ENCODE peak calls at places on chromosomes 6 and 20, in four cellular contexts. One of them, this sample, is unnamed.

GRCh38 chr6:7050911-7051779 is 56.6 kb upstream of the RREB1 start:
- DNase-seq in HFF-Myc: no peak
- DNase-seq in A673: peak; percentile 55
- DNase-seq in cardiac fibroblast: peak; percentile 74
- DNase-seq in this sample: peak; percentile 91

GRCh38 chr6:169048806-169049205 is 204.8 kb downstream of the THBS2 start:
- DNase-seq in A673: no peak
- DNase-seq in cardiac fibroblast: no peak
- DNase-seq in HFF-Myc: no peak
- DNase-seq in this sample: no peak

GRCh38 chr6:120147218-120147871 is 797.8 kb upstream of the MAN1A1 start:
- DNase-seq in HFF-Myc: no peak
- DNase-seq in A673: no peak
- DNase-seq in cardiac fibroblast: no peak
- DNase-seq in this sample: no peak

GRCh38 chr20:44231713-44232468 is 15.2 kb upstream of the GDAP1L1 start:
- DNase-seq in HFF-Myc: no peak
- DNase-seq in cardiac fibroblast: no peak
- DNase-seq in A673: peak; percentile 48
- DNase-seq in this sample: no peak

GRCh38 chr20:59630526-59630925 is 26.2 kb downstream of the PHACTR3 start:
- DNase-seq in HFF-Myc: no peak
- DNase-seq in cardiac fibroblast: no peak
- DNase-seq in A673: no peak
- DNase-seq in this sample: no peak

GRCh38 chr20:59628171-59628570 is 23.8 kb downstream of the PHACTR3 start:
- DNase-seq in A673: no peak
- DNase-seq in cardiac fibroblast: no peak
- DNase-seq in HFF-Myc: no peak
- DNase-seq in this sample: no peak

GRCh38 chr6:150293423-150294280 is 75.2 kb upstream of the IYD start:
- DNase-seq in HFF-Myc: no peak
- DNase-seq in A673: peak; percentile 61
- DNase-seq in cardiac fibroblast: peak; percentile 67
- DNase-seq in this sample: no peak

GRCh38 chr6:140071115-140071514 is 696.7 kb upstream of the CITED2 start:
- DNase-seq in HFF-Myc: no peak
- DNase-seq in A673: peak; percentile 49
- DNase-seq in cardiac fibroblast: peak; percentile 90
- DNase-seq in this sample: no peak

GRCh38 chr6:14511192-14511591 is 393.6 kb downstream of the CD83 start:
- DNase-seq in cardiac fibroblast: no peak
- DNase-seq in A673: no peak
- DNase-seq in HFF-Myc: no peak
- DNase-seq in this sample: no peak

GRCh38 chr6:119856136-119856535 is 506.6 kb upstream of the MAN1A1 start:
- DNase-seq in cardiac fibroblast: no peak
- DNase-seq in A673: peak; percentile 1
- DNase-seq in HFF-Myc: no peak
- DNase-seq in this sample: no peak

GRCh38 chr6:168883410-168884049 is 370.1 kb downstream of the THBS2 start:
- DNase-seq in HFF-Myc: no peak
- DNase-seq in cardiac fibroblast: no peak
- DNase-seq in A673: no peak
- DNase-seq in this sample: no peak

GRCh38 chr6:20056350-20056992 is 155.8 kb downstream of the MBOAT1 start:
- DNase-seq in HFF-Myc: peak; percentile 16
- DNase-seq in cardiac fibroblast: peak; percentile 77
- DNase-seq in A673: peak; percentile 79
- DNase-seq in this sample: no peak

GRCh38 chr20:5077761-5078387 is 41.9 kb downstream of the PCNA start:
- DNase-seq in A673: no peak
- DNase-seq in HFF-Myc: no peak
- DNase-seq in cardiac fibroblast: no peak
- DNase-seq in this sample: no peak

GRCh38 chr20:34948030-34948429 is 7.6 kb downstream of the GSS start:
- DNase-seq in HFF-Myc: no peak
- DNase-seq in A673: no peak
- DNase-seq in cardiac fibroblast: peak; percentile 84
- DNase-seq in this sample: no peak

GRCh38 chr6:131443514-131443913 is 129.5 kb upstream of the ARG1 start:
- DNase-seq in cardiac fibroblast: no peak
- DNase-seq in HFF-Myc: no peak
- DNase-seq in A673: no peak
- DNase-seq in this sample: no peak

GRCh38 chr6:40438556-40438955 is 148.6 kb downstream of the LRFN2 start:
- DNase-seq in HFF-Myc: no peak
- DNase-seq in A673: no peak
- DNase-seq in cardiac fibroblast: no peak
- DNase-seq in this sample: no peak

GRCh38 chr6:100506651-100507050 is 41.9 kb upstream of the SIM1 start:
- DNase-seq in cardiac fibroblast: peak; percentile 53
- DNase-seq in HFF-Myc: no peak
- DNase-seq in A673: no peak
- DNase-seq in this sample: no peak

GRCh38 chr20:14127831-14128230 is 132.5 kb downstream of the MACROD2 start:
- DNase-seq in HFF-Myc: no peak
- DNase-seq in cardiac fibroblast: no peak
- DNase-seq in A673: no peak
- DNase-seq in this sample: no peak

GRCh38 chr6:166671434-166672061 is 44.5 kb upstream of the RPS6KA2 start:
- DNase-seq in cardiac fibroblast: no peak
- DNase-seq in A673: no peak
- DNase-seq in HFF-Myc: no peak
- DNase-seq in this sample: no peak

GRCh38 chr20:36493801-36494114 is 47.6 kb upstream of the MYL9 start:
- DNase-seq in A673: no peak
- DNase-seq in HFF-Myc: peak; percentile 52
- DNase-seq in cardiac fibroblast: peak; percentile 87
- DNase-seq in this sample: no peak

GRCh38 chr20:36105731-36106226 is 48.8 kb upstream of the EPB41L1 start:
- DNase-seq in cardiac fibroblast: no peak
- DNase-seq in HFF-Myc: no peak
- DNase-seq in A673: no peak
- DNase-seq in this sample: no peak

GRCh38 chr20:63409066-63409833 is 48.1 kb upstream of the CHRNA4 start:
- DNase-seq in HFF-Myc: no peak
- DNase-seq in cardiac fibroblast: no peak
- DNase-seq in A673: no peak
- DNase-seq in this sample: no peak

GRCh38 chr6:154579046-154579823 is 68.8 kb upstream of the CNKSR3 start:
- DNase-seq in A673: no peak
- DNase-seq in HFF-Myc: no peak
- DNase-seq in cardiac fibroblast: peak; percentile 5
- DNase-seq in this sample: no peak

DNA sequence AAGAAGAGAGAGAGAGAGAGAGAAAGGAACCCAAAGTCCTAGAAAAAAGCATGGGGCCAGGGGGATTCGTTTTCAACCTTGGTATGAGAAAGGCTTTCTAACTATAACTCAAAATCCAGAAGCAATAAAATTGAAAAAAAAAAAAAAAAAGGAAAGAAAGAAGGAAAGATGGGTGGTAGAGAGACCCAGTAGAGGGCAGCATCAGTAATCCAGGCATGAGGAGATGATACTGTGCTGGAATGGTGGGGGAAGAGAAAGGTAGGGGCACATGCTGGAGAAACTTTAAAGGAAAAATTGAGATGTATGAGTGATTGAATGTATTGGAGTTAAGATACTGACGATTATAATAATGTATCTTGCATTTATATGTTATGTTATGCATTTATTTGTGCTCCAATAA is 1040.7 kb upstream of the FLRT3 start:
- DNase-seq in cardiac fibroblast: no peak
- DNase-seq in HFF-Myc: no peak
- DNase-seq in A673: no peak
- DNase-seq in this sample: no peak
- TF ChIP-seq CTCF in cardiac fibroblast: no peak
- TF ChIP-seq CTCF in HFF-Myc: peak; percentile 33
- TF ChIP-seq CTCF in A673: no peak
- TF ChIP-seq CTCF in this sample: no peak

DNA sequence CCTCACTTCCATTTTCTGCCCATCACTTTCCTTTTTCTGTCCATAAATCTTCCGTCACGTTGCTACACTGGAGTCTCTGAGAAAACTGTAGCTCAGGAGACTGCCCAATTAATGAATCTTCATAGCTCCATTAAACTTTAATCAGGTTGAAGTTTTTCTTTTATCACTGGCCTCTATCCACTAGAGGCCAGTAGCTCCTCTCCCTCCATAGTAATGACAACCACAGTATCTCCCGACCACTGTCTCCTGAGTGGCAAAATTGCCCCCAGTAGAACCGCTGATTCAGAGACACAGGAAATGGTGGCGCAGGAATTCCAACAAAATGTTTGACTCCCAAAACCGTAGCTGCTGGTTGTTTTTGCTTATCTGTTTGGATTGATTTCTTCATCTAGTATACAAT is 18.4 kb upstream of the DOK5 start:
- DNase-seq in cardiac fibroblast: no peak
- DNase-seq in HFF-Myc: no peak
- DNase-seq in A673: no peak
- DNase-seq in this sample: no peak
- TF ChIP-seq CTCF in cardiac fibroblast: no peak
- TF ChIP-seq CTCF in HFF-Myc: no peak
- TF ChIP-seq CTCF in A673: peak; percentile 43
- TF ChIP-seq CTCF in this sample: no peak

GRCh38 chr6:113402541-113402940 is 454.6 kb upstream of the MARCKS start:
- DNase-seq in HFF-Myc: no peak
- DNase-seq in cardiac fibroblast: no peak
- DNase-seq in A673: no peak
- DNase-seq in this sample: no peak

GRCh38 chr6:113403966-113404575 is 453.1 kb upstream of the MARCKS start:
- DNase-seq in A673: no peak
- DNase-seq in cardiac fibroblast: peak; percentile 46
- DNase-seq in HFF-Myc: no peak
- DNase-seq in this sample: no peak

GRCh38 chr6:113405326-113406050 is 451.7 kb upstream of the MARCKS start:
- DNase-seq in cardiac fibroblast: no peak
- DNase-seq in HFF-Myc: no peak
- DNase-seq in A673: no peak
- DNase-seq in this sample: no peak

GRCh38 chr6:113411006-113411405 is 446.1 kb upstream of the MARCKS start:
- DNase-seq in HFF-Myc: no peak
- DNase-seq in A673: no peak
- DNase-seq in cardiac fibroblast: peak; percentile 35
- DNase-seq in this sample: no peak

DNA sequence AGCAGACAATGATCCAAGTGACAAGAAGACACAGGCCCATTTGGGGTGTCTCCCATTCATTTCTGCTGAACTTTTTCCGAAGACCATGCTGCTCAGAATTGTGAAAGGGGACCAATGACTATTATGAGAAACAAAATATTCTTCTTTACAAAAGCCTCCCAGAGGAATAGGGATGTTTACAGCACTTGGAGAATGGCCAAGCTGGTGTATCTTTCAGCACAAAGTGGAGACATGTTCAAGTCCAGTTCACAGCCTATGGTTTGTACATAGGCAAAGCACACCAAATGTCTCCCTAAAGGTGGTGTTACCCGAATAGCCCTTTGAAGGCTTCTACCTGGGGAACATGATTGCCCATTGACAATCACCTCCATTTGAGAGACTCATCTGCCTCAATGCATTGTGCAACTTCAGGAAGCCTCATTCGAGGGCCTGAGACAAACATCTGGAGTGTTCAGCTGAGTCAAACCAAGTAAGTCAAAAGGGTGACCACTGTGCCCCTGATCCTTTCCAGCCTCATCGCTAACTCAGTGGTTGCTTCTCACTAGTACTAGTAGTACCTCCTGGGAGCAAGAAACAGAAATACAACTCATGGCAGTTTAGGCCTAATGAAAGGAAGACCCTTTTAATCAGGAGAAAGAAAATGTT is 451.0 kb upstream of the MARCKS start:
- DNase-seq in cardiac fibroblast: peak; percentile 47
- DNase-seq in HFF-Myc: no peak
- DNase-seq in A673: peak; percentile 10
- DNase-seq in this sample: no peak
- TF ChIP-seq CTCF in cardiac fibroblast: no peak
- TF ChIP-seq CTCF in HFF-Myc: no peak
- TF ChIP-seq CTCF in A673: no peak
- TF ChIP-seq CTCF in this sample: no peak

GRCh38 chr6:43310137-43310536 is 1.5 kb upstream of the CRIP3 start:
- DNase-seq in HFF-Myc: no peak
- DNase-seq in A673: no peak
- DNase-seq in cardiac fibroblast: no peak
- DNase-seq in this sample: no peak

GRCh38 chr6:43308990-43309477 is 408 bp upstream of the CRIP3 start:
- DNase-seq in HFF-Myc: no peak
- DNase-seq in cardiac fibroblast: no peak
- DNase-seq in A673: no peak
- DNase-seq in this sample: no peak

GRCh38 chr6:43307451-43308100 is 1.1 kb downstream of the CRIP3 start:
- DNase-seq in A673: no peak
- DNase-seq in cardiac fibroblast: no peak
- DNase-seq in HFF-Myc: no peak
- DNase-seq in this sample: no peak

GRCh38 chr6:43306086-43306485 is 2.5 kb downstream of the CRIP3 start:
- DNase-seq in A673: no peak
- DNase-seq in HFF-Myc: no peak
- DNase-seq in cardiac fibroblast: no peak
- DNase-seq in this sample: no peak

GRCh38 chr6:43308101-43308989 is at the start of gene CRIP3:
- DNase-seq in A673: peak; percentile 56
- DNase-seq in HFF-Myc: no peak
- DNase-seq in cardiac fibroblast: peak; percentile 75
- DNase-seq in this sample: no peak
- TF ChIP-seq CTCF in A673: no peak
- TF ChIP-seq CTCF in HFF-Myc: peak; percentile 6
- TF ChIP-seq CTCF in cardiac fibroblast: peak; percentile 47
- TF ChIP-seq CTCF in this sample: no peak

This sample was measured in vagina.